ENCODE peak calls at places on chromosomes 11 and 22, in four cellular contexts. One of them, this sample, is unnamed.

GRCh38 chr11:70503201-70503877 is 105.0 kb downstream of the CTTN start:
- DNase-seq in uterus: no peak
- DNase-seq in lower leg skin: no peak
- DNase-seq in tibial nerve: no peak
- DNase-seq in this sample: no peak

GRCh38 chr11:95703059-95703458 is 86.5 kb downstream of the FAM76B start:
- DNase-seq in uterus: no peak
- DNase-seq in lower leg skin: no peak
- DNase-seq in tibial nerve: no peak
- DNase-seq in this sample: no peak

GRCh38 chr22:25216230-25216629 is 3.2 kb upstream of the CRYBB2 start:
- DNase-seq in uterus: no peak
- DNase-seq in lower leg skin: no peak
- DNase-seq in tibial nerve: no peak
- DNase-seq in this sample: no peak

GRCh38 chr11:58958500-58958899 is 19.2 kb downstream of the GLYATL1 start:
- DNase-seq in uterus: no peak
- DNase-seq in lower leg skin: no peak
- DNase-seq in tibial nerve: peak; percentile 23
- DNase-seq in this sample: no peak

GRCh38 chr22:47570851-47571250 is 808.4 kb downstream of the TBC1D22A start:
- DNase-seq in uterus: no peak
- DNase-seq in lower leg skin: peak; percentile 52
- DNase-seq in tibial nerve: no peak
- DNase-seq in this sample: no peak

GRCh38 chr11:119757378-119757777 is 28.4 kb upstream of the NECTIN1 start:
- DNase-seq in uterus: no peak
- DNase-seq in lower leg skin: no peak
- DNase-seq in tibial nerve: no peak
- DNase-seq in this sample: no peak

GRCh38 chr11:86671386-86672006 is 920 bp downstream of the ME3 start:
- DNase-seq in uterus: peak; percentile 85
- DNase-seq in lower leg skin: peak; percentile 96
- DNase-seq in tibial nerve: peak; percentile 70
- DNase-seq in this sample: peak; percentile 91

GRCh38 chr11:87239531-87239930 is 201.8 kb downstream of the TMEM135 start:
- DNase-seq in uterus: no peak
- DNase-seq in lower leg skin: no peak
- DNase-seq in tibial nerve: no peak
- DNase-seq in this sample: no peak

GRCh38 chr22:45897736-45898135 is 79.2 kb downstream of the WNT7B start:
- DNase-seq in uterus: no peak
- DNase-seq in lower leg skin: no peak
- DNase-seq in tibial nerve: no peak
- DNase-seq in this sample: no peak

GRCh38 chr11:17611503-17612220 is 64.6 kb downstream of the OTOG start:
- DNase-seq in uterus: no peak
- DNase-seq in lower leg skin: peak; percentile 71
- DNase-seq in tibial nerve: no peak
- DNase-seq in this sample: no peak

GRCh38 chr11:117876341-117877119 is at the start of gene FXYD6:
- DNase-seq in uterus: peak; percentile 81
- DNase-seq in lower leg skin: peak; percentile 84
- DNase-seq in tibial nerve: no peak
- DNase-seq in this sample: peak; percentile 82

GRCh38 chr22:22768885-22769284 is 118.7 kb upstream of the IGLL5 start:
- DNase-seq in uterus: no peak
- DNase-seq in lower leg skin: peak; percentile 28
- DNase-seq in tibial nerve: no peak
- DNase-seq in this sample: no peak

GRCh38 chr22:20552450-20552894 is 45.1 kb downstream of the MED15 start:
- DNase-seq in uterus: peak; percentile 80
- DNase-seq in lower leg skin: peak; percentile 94
- DNase-seq in tibial nerve: peak; percentile 81
- DNase-seq in this sample: peak; percentile 58

GRCh38 chr11:27084407-27084985 is 43.9 kb downstream of the BBOX1 start:
- DNase-seq in uterus: no peak
- DNase-seq in lower leg skin: no peak
- DNase-seq in tibial nerve: no peak
- DNase-seq in this sample: no peak

GRCh38 chr11:83725161-83725560 is 439.0 kb upstream of the CCDC90B start:
- DNase-seq in uterus: no peak
- DNase-seq in lower leg skin: no peak
- DNase-seq in tibial nerve: no peak
- DNase-seq in this sample: no peak

GRCh38 chr11:122556605-122557004 is 98.9 kb upstream of the UBASH3B start:
- DNase-seq in uterus: no peak
- DNase-seq in lower leg skin: no peak
- DNase-seq in tibial nerve: no peak
- DNase-seq in this sample: peak; percentile 71

GRCh38 chr11:19453893-19454292 is 213.1 kb upstream of the E2F8 start:
- DNase-seq in uterus: no peak
- DNase-seq in lower leg skin: peak; percentile 74
- DNase-seq in tibial nerve: peak; percentile 56
- DNase-seq in this sample: no peak

GRCh38 chr22:17977371-17977770 is 47.0 kb downstream of the MICAL3 start:
- DNase-seq in uterus: no peak
- DNase-seq in lower leg skin: no peak
- DNase-seq in tibial nerve: no peak
- DNase-seq in this sample: no peak

GRCh38 chr22:38314992-38315800 is 2.0 kb downstream of the CSNK1E start:
- DNase-seq in uterus: no peak
- DNase-seq in lower leg skin: peak; percentile 90
- DNase-seq in tibial nerve: no peak
- DNase-seq in this sample: peak; percentile 62

GRCh38 chr22:38312261-38312800 is 4.9 kb downstream of the CSNK1E start:
- DNase-seq in uterus: no peak
- DNase-seq in lower leg skin: no peak
- DNase-seq in tibial nerve: no peak
- DNase-seq in this sample: no peak

GRCh38 chr22:38315801-38316339 is 1.4 kb downstream of the CSNK1E start:
- DNase-seq in uterus: no peak
- DNase-seq in lower leg skin: no peak
- DNase-seq in tibial nerve: no peak
- DNase-seq in this sample: no peak

GRCh38 chr22:38313384-38313955 is 3.8 kb downstream of the CSNK1E start:
- DNase-seq in uterus: peak; percentile 86
- DNase-seq in lower leg skin: peak; percentile 93
- DNase-seq in tibial nerve: no peak
- DNase-seq in this sample: peak; percentile 93

DNA sequence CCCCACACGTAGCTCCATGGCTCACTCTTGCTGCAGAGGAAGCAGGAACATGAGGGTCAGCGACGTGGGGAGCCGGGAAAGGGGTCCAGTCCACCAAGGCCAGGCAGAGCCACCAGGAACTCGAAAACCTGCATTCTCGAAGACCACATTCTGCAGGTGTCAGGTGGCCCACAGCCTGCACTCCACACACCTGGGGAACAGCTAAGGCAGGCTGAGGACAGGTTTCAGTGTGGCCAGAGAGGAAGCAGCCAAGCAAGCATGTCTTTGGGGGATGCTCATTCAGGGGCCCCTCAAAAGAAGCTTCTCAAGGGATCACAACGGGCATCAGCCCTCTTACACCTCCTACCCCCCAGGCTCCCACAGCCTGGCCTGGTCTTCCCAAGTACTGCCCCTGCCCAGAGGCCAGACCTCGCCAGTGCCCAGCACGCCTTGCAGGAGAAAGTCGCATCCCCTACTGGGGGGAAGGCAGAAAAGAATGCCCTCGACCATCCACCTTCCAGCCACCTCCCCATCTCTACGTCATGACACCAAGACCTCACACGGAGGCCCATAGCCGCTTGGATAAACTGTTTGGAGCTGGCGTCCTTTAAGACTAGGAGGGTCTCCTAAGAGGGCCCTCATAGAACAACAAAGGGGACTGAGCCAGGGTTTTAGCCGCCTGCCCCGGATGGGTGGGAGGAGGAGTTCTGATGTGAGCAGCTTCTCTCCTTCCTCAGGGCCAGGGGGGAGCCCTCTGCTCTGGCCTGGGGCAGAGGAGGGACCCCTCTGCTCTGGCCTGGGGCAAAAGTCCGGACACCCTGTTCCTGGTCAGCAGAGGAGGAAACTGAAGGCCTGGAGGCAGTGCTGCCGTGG is 2.9 kb downstream of the CSNK1E start:
- DNase-seq in uterus: no peak
- DNase-seq in lower leg skin: no peak
- DNase-seq in tibial nerve: no peak
- DNase-seq in this sample: no peak
- TF ChIP-seq POLR2A in uterus: no peak
- TF ChIP-seq POLR2A in lower leg skin: no peak
- TF ChIP-seq POLR2A in tibial nerve: no peak
- TF ChIP-seq POLR2A in this sample: no peak

DNA sequence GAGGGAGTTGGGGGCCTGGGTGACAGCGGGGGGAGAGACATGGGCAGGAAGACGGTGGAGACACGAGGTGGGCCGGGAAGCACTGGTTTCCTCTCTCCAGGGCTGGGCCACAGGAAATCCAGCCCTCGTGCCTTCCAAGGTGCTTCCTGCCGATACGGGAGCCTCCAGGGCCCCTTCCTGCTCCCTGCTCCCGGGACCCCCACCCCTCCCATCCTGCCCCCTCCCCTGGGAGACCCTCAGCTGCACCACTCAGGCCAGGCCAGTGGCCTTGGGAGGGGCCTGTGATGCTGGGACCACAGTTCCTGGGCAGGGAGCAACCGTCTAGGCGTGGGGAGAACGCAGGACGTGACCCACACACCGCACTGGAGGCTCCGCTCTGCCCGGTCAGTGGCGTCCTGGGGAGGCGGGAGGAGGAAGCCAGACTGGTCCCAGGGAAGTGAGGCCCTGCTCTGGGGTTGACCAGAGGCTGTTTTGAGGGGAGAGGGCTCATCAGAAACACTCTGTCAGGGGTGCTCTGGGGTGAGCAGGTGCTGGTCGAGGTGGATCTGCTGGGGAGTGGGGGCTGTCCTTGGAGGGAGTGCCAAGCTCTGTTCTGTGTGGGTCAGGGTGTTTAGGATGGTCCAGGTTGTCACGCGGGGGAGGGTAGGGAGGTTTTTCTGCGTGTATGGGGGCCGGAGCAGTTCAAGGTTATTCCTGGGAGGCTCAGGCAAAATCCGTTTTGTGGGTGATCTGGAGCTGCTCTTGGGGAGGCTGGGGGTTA is at the start of gene SHANK3:
- DNase-seq in uterus: peak; percentile 80
- DNase-seq in lower leg skin: no peak
- DNase-seq in tibial nerve: no peak
- DNase-seq in this sample: peak; percentile 41
- TF ChIP-seq POLR2A in uterus: peak; percentile 35
- TF ChIP-seq POLR2A in lower leg skin: no peak
- TF ChIP-seq POLR2A in tibial nerve: no peak
- TF ChIP-seq POLR2A in this sample: no peak

GRCh38 chr22:42500836-42501179 is 18.8 kb downstream of the RRP7A start:
- DNase-seq in uterus: peak; percentile 32
- DNase-seq in lower leg skin: no peak
- DNase-seq in tibial nerve: no peak
- DNase-seq in this sample: no peak
- TF ChIP-seq POLR2A in uterus: peak; percentile 1
- TF ChIP-seq POLR2A in lower leg skin: no peak
- TF ChIP-seq POLR2A in tibial nerve: no peak
- TF ChIP-seq POLR2A in this sample: no peak

GRCh38 chr22:49962012-49962750 is 1.6 kb downstream of the PIM3 start:
- DNase-seq in uterus: peak; percentile 96
- DNase-seq in lower leg skin: peak; percentile 98
- DNase-seq in tibial nerve: peak; percentile 89
- DNase-seq in this sample: peak; percentile 93
- TF ChIP-seq POLR2A in uterus: peak; percentile 67
- TF ChIP-seq POLR2A in lower leg skin: no peak
- TF ChIP-seq POLR2A in tibial nerve: peak; percentile 41
- TF ChIP-seq POLR2A in this sample: no peak

GRCh38 chr22:30290318-30290678 is 993 bp upstream of the CASTOR1 start:
- DNase-seq in uterus: peak; percentile 54
- DNase-seq in lower leg skin: no peak
- DNase-seq in tibial nerve: no peak
- DNase-seq in this sample: peak; percentile 58

GRCh38 chr22:30288414-30289125 is 735 bp downstream of the CASTOR1 start:
- DNase-seq in uterus: no peak
- DNase-seq in lower leg skin: no peak
- DNase-seq in tibial nerve: no peak
- DNase-seq in this sample: peak; percentile 55

GRCh38 chr22:30289980-30290313 is 642 bp upstream of the CASTOR1 start:
- DNase-seq in uterus: no peak
- DNase-seq in lower leg skin: no peak
- DNase-seq in tibial nerve: no peak
- DNase-seq in this sample: no peak

GRCh38 chr22:30290679-30291333 is 1.5 kb upstream of the CASTOR1 start:
- DNase-seq in uterus: peak; percentile 90
- DNase-seq in lower leg skin: peak; percentile 98
- DNase-seq in tibial nerve: peak; percentile 90
- DNase-seq in this sample: peak; percentile 94

DNA sequence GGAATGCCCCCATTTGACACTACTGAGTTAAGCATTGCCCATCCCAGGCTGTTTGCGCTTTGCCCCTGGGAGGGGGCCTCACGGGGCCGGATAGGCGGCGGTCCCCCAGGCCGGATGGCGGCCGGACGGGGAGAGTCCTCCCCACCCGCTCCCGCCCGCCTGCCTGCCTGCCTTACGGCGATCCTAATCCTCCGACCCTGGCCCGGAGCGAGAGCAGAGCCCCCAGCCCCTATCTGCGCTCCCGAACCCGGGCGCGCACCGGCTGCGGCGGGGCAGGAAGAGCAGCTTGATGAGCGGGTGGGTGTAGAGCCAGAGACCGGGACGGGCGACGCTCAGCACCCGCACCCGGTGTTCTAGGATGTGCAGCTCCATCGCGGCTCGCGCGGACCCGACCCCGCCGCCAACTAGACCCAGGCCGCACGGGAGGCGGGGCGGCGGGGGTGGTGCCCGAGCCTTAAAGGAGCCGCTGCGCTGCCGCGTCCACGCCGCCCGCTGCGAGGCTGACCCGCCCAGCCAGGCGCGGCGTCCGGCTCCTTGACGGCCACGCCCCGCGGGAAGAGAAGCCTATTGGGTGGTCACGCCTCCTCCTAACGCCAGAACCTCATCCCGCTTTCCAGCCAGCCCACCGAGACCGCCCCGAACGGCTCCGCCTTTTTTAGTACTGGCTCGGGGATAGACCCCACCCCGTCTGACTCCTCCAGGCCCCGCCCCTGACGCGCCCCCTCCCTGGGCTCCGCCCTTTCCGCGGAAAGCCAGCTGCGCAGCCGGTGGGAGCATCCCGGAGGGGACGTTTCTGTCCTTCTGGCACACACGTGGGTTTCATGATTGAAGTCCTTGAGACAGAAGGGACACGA is at the start of gene CASTOR1:
- DNase-seq in uterus: peak; percentile 99
- DNase-seq in lower leg skin: peak; percentile 100
- DNase-seq in tibial nerve: peak; percentile 97
- DNase-seq in this sample: peak; percentile 98
- TF ChIP-seq POLR2A in uterus: peak; percentile 88
- TF ChIP-seq POLR2A in lower leg skin: no peak
- TF ChIP-seq POLR2A in tibial nerve: peak; percentile 93
- TF ChIP-seq POLR2A in this sample: peak; percentile 79

GRCh38 chr11:2377511-2378443 is 667 bp downstream of the CD81 start:
- DNase-seq in uterus: peak; percentile 82
- DNase-seq in lower leg skin: peak; percentile 95
- DNase-seq in tibial nerve: peak; percentile 76
- DNase-seq in this sample: peak; percentile 73
- TF ChIP-seq POLR2A in uterus: peak; percentile 72
- TF ChIP-seq POLR2A in lower leg skin: no peak
- TF ChIP-seq POLR2A in tibial nerve: peak; percentile 70
- TF ChIP-seq POLR2A in this sample: peak; percentile 53